ENCODE peak calls at places on chromosomes 12 and 14, in four cellular contexts. G is neural progenitor cell; D is CD8-positive, alpha-beta T cell; U is activated CD4-positive, alpha-beta T cell treated with anti-CD3 and anti-CD28 coated beads for 1 hour. N is an unnamed sample.
A peak's percentile ranks its signal among the peaks of the same experiment; 100 is the strongest.

GRCh38 chr12:71476513-71476912 is 36.9 kb downstream of the LGR5 start:
- DNase-seq in G (no peak), D (no peak), U (no peak), N (no peak)

GRCh38 chr14:24079521-24080141 is 8.3 kb downstream of the CPNE6 start:
- DNase-seq in G (peak; percentile 90), D (no peak), U (no peak), N (no peak)

GRCh38 chr14:72651715-72652114 is 242.2 kb downstream of the DPF3 start:
- DNase-seq in G (no peak), D (no peak), U (no peak), N (no peak)

GRCh38 chr12:6377667-6377994 is 2.3 kb upstream of the SCNN1A start:
- DNase-seq in G (no peak), D (no peak), U (no peak), N (peak; percentile 63)

GRCh38 chr14:64943556-64943955 is 1.0 kb upstream of the GPX2 start:
- DNase-seq in G (no peak), D (no peak), U (no peak), N (no peak)

GRCh38 chr12:115160290-115161108 is 476.5 kb upstream of the TBX3 start:
- DNase-seq in G (no peak), D (no peak), U (no peak), N (no peak)

GRCh38 chr12:14699923-14700322 is 3.5 kb upstream of the GUCY2C start:
- DNase-seq in G (no peak), D (no peak), U (no peak), N (no peak)

GRCh38 chr12:32819424-32819823 is 63.7 kb upstream of the YARS2 start:
- DNase-seq in G (no peak), D (no peak), U (no peak), N (no peak)

GRCh38 chr12:32542550-32543229 is 136.4 kb upstream of the DNM1L start:
- DNase-seq in G (no peak), D (no peak), U (no peak), N (no peak)

GRCh38 chr14:52012635-52013034 is 23.3 kb downstream of the RTRAF start:
- DNase-seq in G (no peak), D (no peak), U (no peak), N (no peak)